ENCODE peak calls at places on chromosomes 7 and 10, in four cellular contexts. Z is fibroblast of mammary gland, S is upper lobe of right lung, P is lung microvascular endothelial cell. K is an unnamed sample.

GRCh38 chr10:69456880-69457693 is 5.8 kb downstream of the TSPAN15 start:
- DNase-seq in Z (peak), S (peak), P (no peak), K (no peak)

GRCh38 chr7:114414151-114415053 is at the start of gene FOXP2:
- DNase-seq in Z (peak), S (no peak), P (no peak), K (peak)

GRCh38 chr7:116617878-116618277 is 54.1 kb upstream of the MET start:
- DNase-seq in Z (no peak), S (no peak), P (no peak), K (no peak)

GRCh38 chr7:148941598-148942280 is 57.6 kb upstream of the EZH2 start:
- DNase-seq in Z (peak), S (peak), P (peak), K (peak)

GRCh38 chr10:3813986-3814831 is 29.2 kb upstream of the KLF6 start:
- DNase-seq in Z (peak), S (no peak), P (no peak), K (no peak)

GRCh38 chr10:7411671-7412481 is 1.0 kb upstream of the SFMBT2 start:
- DNase-seq in Z (no peak), S (peak), P (no peak), K (no peak)

GRCh38 chr7:71615017-71615416 is 483.1 kb downstream of the GALNT17 start:
- DNase-seq in Z (no peak), S (no peak), P (no peak), K (no peak)

GRCh38 chr10:117980216-117980615 is 66.5 kb downstream of the RAB11FIP2 start:
- DNase-seq in Z (peak), S (no peak), P (peak), K (peak)

GRCh38 chr7:70568674-70569334 is 563.1 kb upstream of the GALNT17 start:
- DNase-seq in Z (no peak), S (no peak), P (no peak), K (no peak)

GRCh38 chr10:103224133-103224532 is 21.6 kb upstream of the RPEL1 start:
- DNase-seq in Z (no peak), S (no peak), P (no peak), K (no peak)

GRCh38 chr10:104332243-104333036 is 5.8 kb downstream of the ITPRIP start:
- DNase-seq in Z (peak), S (no peak), P (peak), K (no peak)

GRCh38 chr7:42931447-42931833 is 534 bp downstream of the PSMA2 start:
- DNase-seq in Z (no peak), S (no peak), P (peak), K (no peak)

GRCh38 chr7:132030883-132031282 is 474.5 kb upstream of the PODXL start:
- DNase-seq in Z (no peak), S (no peak), P (no peak), K (no peak)

GRCh38 chr7:157977717-157978470 is 609.7 kb downstream of the PTPRN2 start:
- DNase-seq in Z (no peak), S (peak), P (no peak), K (no peak)

GRCh38 chr10:78165617-78166016 is 132.0 kb downstream of the RPS24 start:
- DNase-seq in Z (no peak), S (no peak), P (no peak), K (no peak)

GRCh38 chr10:60444494-60445064 is 54.9 kb upstream of the ANK3 start:
- DNase-seq in Z (peak), S (no peak), P (peak), K (peak)

GRCh38 chr7:107998660-107999480 is 4.1 kb downstream of the LAMB1 start:
- DNase-seq in Z (no peak), S (no peak), P (peak), K (peak)

GRCh38 chr7:727806-728460 is 852 bp upstream of the PRKAR1B start:
- DNase-seq in Z (peak), S (no peak), P (peak), K (peak)

GRCh38 chr7:83148776-83149175 is 13.9 kb downstream of the PCLO start:
- DNase-seq in Z (peak), S (no peak), P (peak), K (peak)

GRCh38 chr7:7183061-7183832 is 903 bp downstream of the C1GALT1 start:
- DNase-seq in Z (peak), S (peak), P (peak), K (peak)

GRCh38 chr7:81618400-81619014 is 151.3 kb downstream of the HGF start:
- DNase-seq in Z (peak), S (no peak), P (peak), K (peak)

GRCh38 chr7:90568213-90568612 is 27.9 kb upstream of the CDK14 start:
- DNase-seq in Z (peak), S (no peak), P (no peak), K (no peak)

GRCh38 chr7:159023746-159024145 is 120.9 kb downstream of the VIPR2 start:
- DNase-seq in Z (no peak), S (no peak), P (no peak), K (no peak)

GRCh38 chr10:34397324-34397723 is 417.8 kb downstream of the PARD3 start:
- DNase-seq in Z (peak), S (no peak), P (peak), K (no peak)

GRCh38 chr7:16845746-16846145 is 36.0 kb downstream of the AGR3 start:
- DNase-seq in Z (no peak), S (no peak), P (no peak), K (no peak)

GRCh38 chr7:150881189-150881588 is 28.9 kb downstream of the AOC1 start:
- DNase-seq in Z (no peak), S (no peak), P (no peak), K (no peak)

GRCh38 chr7:26091933-26092332 is 60.1 kb upstream of the NFE2L3 start:
- DNase-seq in Z (peak), S (no peak), P (peak), K (no peak)

GRCh38 chr7:78112488-78112887 is 313.9 kb downstream of the PHTF2 start:
- DNase-seq in Z (no peak), S (no peak), P (no peak), K (no peak)

GRCh38 chr10:4686644-4686996 is 139.4 kb upstream of the AKR1E2 start:
- DNase-seq in Z (peak), S (no peak), P (no peak), K (no peak)

GRCh38 chr10:43866712-43867111 is 218.0 kb upstream of the ZNF32 start:
- DNase-seq in Z (no peak), S (no peak), P (no peak), K (no peak)

GRCh38 chr10:14879055-14879800 is 562 bp downstream of the SUV39H2 start:
- DNase-seq in Z (no peak), S (no peak), P (peak), K (no peak)

GRCh38 chr7:116999316-116999715 is 46.0 kb downstream of the ST7 start:
- DNase-seq in Z (peak), S (no peak), P (peak), K (no peak)

GRCh38 chr7:96017877-96018276 is 245.5 kb downstream of the DYNC1I1 start:
- DNase-seq in Z (no peak), S (no peak), P (no peak), K (no peak)

K was measured in endothelial cell of umbilical vein.